ENCODE peak calls at places on chromosomes 7 and 10, in nine cellular contexts. M is neural crest cell; A is RKO; Z is stimulated activated CD4-positive, alpha-beta T cell treated with anti-CD3 and anti-CD28 coated beads, Interleukin-2, amount 100 ng/mL, for 48 hours; F is nucleus accumbens; B is fibroblast of the aortic adventitia; G is pancreas; R is NCI-H2029; T is BJ. Q is an unnamed sample.

GRCh38 chr7:50706469-50706937 is 76.2 kb downstream of the GRB10 start:
- DNase-seq in M (no peak), A (no peak), Z (no peak), F (no peak), B (peak; percentile 27), G (no peak), R (no peak), T (no peak), Q (no peak)

GRCh38 chr10:29279779-29280535 is 8.9 kb upstream of the LYZL1 start:
- DNase-seq in M (no peak), A (no peak), Z (no peak), F (no peak), B (no peak), G (no peak), R (no peak), T (no peak), Q (no peak)

GRCh38 chr7:74398426-74398825 is 55.3 kb upstream of the GTF2IRD1 start:
- DNase-seq in M (no peak), A (no peak), Z (no peak), F (no peak), B (no peak), G (no peak), R (no peak), T (no peak), Q (no peak)

GRCh38 chr10:104043185-104043830 is 42.4 kb downstream of the COL17A1 start:
- DNase-seq in M (no peak), A (no peak), Z (no peak), F (no peak), B (no peak), G (no peak), R (no peak), T (no peak), Q (no peak)

GRCh38 chr7:73885975-73886798 is 25.2 kb downstream of the TMEM270 start:
- DNase-seq in M (no peak), A (no peak), Z (no peak), F (peak; percentile 13), B (peak; percentile 84), G (no peak), R (no peak), T (no peak), Q (no peak)

GRCh38 chr10:129673292-129673691 is 206.3 kb downstream of the MGMT start:
- DNase-seq in M (no peak), A (no peak), Z (no peak), F (no peak), B (no peak), G (no peak), R (no peak), T (no peak), Q (no peak)

GRCh38 chr7:7761974-7762769 is 43.8 kb upstream of the RPA3 start:
- DNase-seq in M (no peak), A (peak; percentile 30), Z (no peak), F (no peak), B (peak; percentile 60), G (no peak), R (no peak), T (no peak), Q (no peak)

GRCh38 chr10:13594641-13595040 is 7.9 kb downstream of the PRPF18 start:
- DNase-seq in M (no peak), A (no peak), Z (no peak), F (no peak), B (no peak), G (no peak), R (no peak), T (no peak), Q (no peak)